ENCODE peak calls at places on chromosomes 5 and 9, in four cellular contexts. V is WTC11, M is HEK293T, O is K562. S is an unnamed sample.

GRCh38 chr9:35939851-35940250 is 18.1 kb downstream of the OR2S2 start:
- DNase-seq in V (no peak), M (no peak), O (no peak), S (no peak)

GRCh38 chr5:96851312-96852062 is 24.8 kb upstream of the ERAP2 start:
- DNase-seq in V (no peak), M (no peak), O (no peak), S (no peak)

GRCh38 chr5:67805666-67806348 is 409.7 kb upstream of the PIK3R1 start:
- DNase-seq in V (peak), M (no peak), O (no peak), S (no peak)

GRCh38 chr9:83027153-83027867 is 35.6 kb downstream of the RASEF start:
- DNase-seq in V (no peak), M (no peak), O (no peak), S (peak)

GRCh38 chr9:130100681-130101080 is 47.0 kb downstream of the GPR107 start:
- DNase-seq in V (no peak), M (no peak), O (no peak), S (no peak)

GRCh38 chr5:139789116-139789844 is 6.3 kb upstream of the PSD2 start:
- DNase-seq in V (no peak), M (no peak), O (no peak), S (no peak)

GRCh38 chr5:377326-377981 is 55.9 kb downstream of the AHRR start:
- DNase-seq in V (peak), M (no peak), O (no peak), S (no peak)

GRCh38 chr5:174799146-174799545 is 74.8 kb downstream of the MSX2 start:
- DNase-seq in V (no peak), M (no peak), O (no peak), S (no peak)

GRCh38 chr5:149141224-149141956 is at the start of gene ABLIM3:
- DNase-seq in V (peak), M (peak), O (peak), S (no peak)

DNA sequence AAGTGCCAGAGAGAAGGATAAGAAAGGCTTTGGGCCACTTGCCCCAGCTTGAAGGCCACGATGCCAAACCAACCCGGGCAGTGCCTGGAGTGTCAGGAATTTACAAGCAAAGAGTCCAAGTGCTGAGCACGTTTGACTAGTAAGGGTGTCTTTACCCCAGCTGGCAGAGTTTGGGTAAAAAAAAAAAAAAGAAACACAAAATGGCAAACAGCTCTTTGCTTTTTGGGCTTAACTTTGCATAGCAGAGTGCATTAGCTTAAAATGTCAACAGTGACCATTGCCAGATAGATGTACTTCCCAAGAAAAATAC is 398.2 kb downstream of the GADD45G start:
- DNase-seq in V (no peak), M (no peak), O (no peak), S (no peak)
- TF ChIP-seq ELF4 in V (no peak), M (no peak), O (no peak), S (no peak)

GRCh38 chr9:107208121-107208520 is 75.0 kb upstream of the RAD23B start:
- DNase-seq in V (no peak), M (no peak), O (no peak), S (no peak)
- TF ChIP-seq ELF4 in V (no peak), M (no peak), O (no peak), S (no peak)

GRCh38 chr5:74919487-74919886 is 53.3 kb upstream of the FAM169A start:
- DNase-seq in V (no peak), M (peak), O (peak), S (peak)
- TF ChIP-seq ELF4 in V (no peak), M (no peak), O (no peak), S (no peak)

GRCh38 chr5:144577676-144578075 is 407.0 kb downstream of the KCTD16 start:
- DNase-seq in V (no peak), M (no peak), O (no peak), S (no peak)
- TF ChIP-seq ELF4 in V (no peak), M (no peak), O (no peak), S (no peak)

GRCh38 chr5:157222506-157223230 is 42.0 kb downstream of the ITK start:
- DNase-seq in V (no peak), M (no peak), O (no peak), S (no peak)
- TF ChIP-seq ELF4 in V (no peak), M (no peak), O (no peak), S (no peak)

GRCh38 chr9:121735065-121735791 is 83.8 kb downstream of the DAB2IP start:
- DNase-seq in V (peak), M (peak), O (peak), S (peak)
- TF ChIP-seq ELF4 in V (no peak), M (no peak), O (no peak), S (no peak)

GRCh38 chr5:153565822-153566221 is 75.4 kb downstream of the GRIA1 start:
- DNase-seq in V (no peak), M (no peak), O (no peak), S (no peak)
- TF ChIP-seq ELF4 in V (no peak), M (no peak), O (no peak), S (no peak)

GRCh38 chr5:143019157-143019556 is 249.0 kb downstream of the ARHGAP26 start:
- DNase-seq in V (no peak), M (no peak), O (no peak), S (no peak)
- TF ChIP-seq ELF4 in V (no peak), M (no peak), O (no peak), S (no peak)

GRCh38 chr9:84397822-84398221 is 57.3 kb upstream of the SLC28A3 start:
- DNase-seq in V (no peak), M (no peak), O (peak), S (no peak)
- TF ChIP-seq ELF4 in V (no peak), M (no peak), O (no peak), S (no peak)